ENCODE peak calls at places on chromosomes 4 and X, in nine cellular contexts. P, Y, O, R, A, I, G, T and H are unnamed samples.

GRCh38 chr4:183600189-183600685 is 58.7 kb downstream of the RWDD4 start:
- DNase-seq in Y (peak; percentile 21), R (peak; percentile 6), O (no peak), I (no peak), T (no peak), G (no peak), P (peak; percentile 43), A (no peak), H (peak; percentile 27)

GRCh38 chrX:140765043-140765784 is 55.7 kb downstream of the LINC00632 start:
- DNase-seq in R (peak; percentile 31), G (peak; percentile 62), A (no peak), I (no peak), T (no peak), P (peak; percentile 45), Y (no peak), O (no peak), H (no peak)

GRCh38 chr4:39825741-39826231 is 127.8 kb downstream of the UBE2K start:
- DNase-seq in T (no peak), P (peak; percentile 45), A (no peak), G (peak; percentile 71), R (peak; percentile 43), I (no peak), Y (no peak), O (no peak), H (peak; percentile 22)

GRCh38 chr4:82519072-82519471 is 42.7 kb downstream of the TMEM150C start:
- DNase-seq in P (peak; percentile 24), I (no peak), Y (no peak), G (peak; percentile 37), O (no peak), T (no peak), A (no peak), R (peak; percentile 56), H (peak; percentile 15)

GRCh38 chrX:148380614-148381561 is 119.5 kb upstream of the AFF2 start:
- DNase-seq in P (no peak), R (no peak), O (no peak), Y (peak; percentile 65), G (no peak), T (no peak), I (no peak), A (peak; percentile 2), H (no peak)

GRCh38 chr4:143782521-143782920 is 82.0 kb upstream of the FREM3 start:
- DNase-seq in T (no peak), O (no peak), Y (no peak), P (peak; percentile 3), A (no peak), I (no peak), R (no peak), G (no peak), H (no peak)

GRCh38 chr4:186699881-186700397 is 23.7 kb downstream of the FAT1 start:
- DNase-seq in A (no peak), R (no peak), G (no peak), P (no peak), T (no peak), Y (no peak), O (no peak), I (no peak), H (no peak)

GRCh38 chrX:37349131-37350033 is at the start of gene PRRG1:
- DNase-seq in T (peak; percentile 76), P (peak; percentile 90), R (peak; percentile 67), O (peak; percentile 34), Y (no peak), I (peak; percentile 61), G (peak; percentile 83), A (peak; percentile 78), H (peak; percentile 83)

GRCh38 chr4:153114771-153115321 is 89.4 kb upstream of the TRIM2 start:
- DNase-seq in Y (no peak), O (peak; percentile 46), I (peak; percentile 69), G (peak; percentile 84), T (no peak), R (peak; percentile 78), P (peak; percentile 82), A (peak; percentile 90), H (peak; percentile 72)

GRCh38 chr4:153013202-153013988 is 77.3 kb downstream of the FHDC1 start:
- DNase-seq in O (no peak), T (no peak), I (no peak), R (no peak), Y (no peak), G (no peak), A (no peak), P (peak; percentile 18), H (no peak)

GRCh38 chr4:168836482-168836881 is 173.6 kb downstream of the CBR4 start:
- DNase-seq in Y (no peak), G (no peak), O (no peak), R (no peak), P (no peak), I (no peak), T (no peak), A (no peak), H (no peak)

GRCh38 chr4:187118731-187119130 is 395.1 kb upstream of the FAT1 start:
- DNase-seq in I (no peak), A (no peak), Y (no peak), R (peak; percentile 14), T (no peak), G (peak; percentile 0), O (peak; percentile 31), P (no peak), H (no peak)

GRCh38 chrX:35726176-35726575 is 72.0 kb upstream of the MAGEB16 start:
- DNase-seq in I (no peak), G (peak; percentile 3), T (no peak), P (no peak), O (no peak), Y (peak; percentile 10), R (peak; percentile 1), A (peak; percentile 9), H (peak; percentile 44)

GRCh38 chr4:78622253-78622979 is 70.8 kb downstream of the ANXA3 start:
- DNase-seq in I (no peak), O (no peak), G (peak; percentile 73), Y (no peak), T (no peak), R (peak; percentile 58), P (peak; percentile 82), A (no peak), H (peak; percentile 43)

DNA sequence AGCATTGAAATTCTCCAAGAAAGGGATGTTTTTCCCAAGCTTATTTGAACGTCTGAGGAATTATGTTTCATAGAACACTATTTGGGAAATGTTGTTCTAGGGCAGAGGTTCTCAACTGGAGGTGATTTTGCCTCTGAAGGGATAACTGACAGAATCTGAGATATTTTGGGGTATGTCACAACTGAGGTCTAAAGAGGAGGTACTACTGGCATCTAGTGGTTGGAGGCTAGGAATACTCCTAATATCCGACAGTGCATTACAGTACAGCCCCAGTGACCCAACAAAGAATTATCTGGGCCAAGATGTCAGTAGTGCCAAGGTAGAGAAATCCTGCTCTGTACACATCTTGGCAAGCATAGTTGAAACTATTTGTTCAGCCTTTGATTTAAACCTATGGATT is 6.4 kb downstream of the HSPA4L start:
- DNase-seq in O (no peak), I (peak; percentile 18), P (no peak), G (no peak), Y (no peak), T (no peak), R (no peak), A (peak; percentile 9), H (peak; percentile 18)
- TF ChIP-seq CTCF in O (no peak), I (no peak), P (no peak), G (peak; percentile 7), Y (peak; percentile 58), T (no peak), R (peak; percentile 37), A (peak; percentile 37), H (peak; percentile 36)

GRCh38 chr4:15682790-15683495 is 1.3 kb downstream of the FAM200B start:
- DNase-seq in Y (no peak), O (no peak), I (no peak), T (no peak), A (no peak), P (no peak), R (no peak), G (peak; percentile 17), H (no peak)

GRCh38 chr4:15681067-15681371 is 608 bp upstream of the FAM200B start:
- DNase-seq in P (no peak), G (no peak), T (no peak), I (no peak), Y (no peak), R (no peak), A (no peak), O (no peak), H (no peak)

GRCh38 chr4:15682340-15682725 is 706 bp downstream of the FAM200B start:
- DNase-seq in I (no peak), O (no peak), A (peak; percentile 28), Y (no peak), T (no peak), P (no peak), G (no peak), R (no peak), H (peak; percentile 62)

GRCh38 chr4:15681372-15682339 is at the start of gene FAM200B:
- DNase-seq in T (peak; percentile 99), Y (peak; percentile 99), O (peak; percentile 89), R (peak; percentile 98), P (peak; percentile 99), I (peak; percentile 97), A (peak; percentile 100), G (peak; percentile 97), H (peak; percentile 99)

GRCh38 chr4:15684498-15684897 is 2.9 kb downstream of the FAM200B start:
- DNase-seq in P (no peak), A (no peak), G (no peak), R (no peak), T (no peak), Y (no peak), I (no peak), O (no peak), H (no peak)
- H3K4me3 ChIP-seq in P (no peak overlapping the region), A (no peak overlapping the region), G (no peak overlapping the region), R (no peak overlapping the region), T (no peak overlapping the region), Y (no peak overlapping the region), I (no peak overlapping the region), O (no peak overlapping the region), H (no peak overlapping the region)

DNA sequence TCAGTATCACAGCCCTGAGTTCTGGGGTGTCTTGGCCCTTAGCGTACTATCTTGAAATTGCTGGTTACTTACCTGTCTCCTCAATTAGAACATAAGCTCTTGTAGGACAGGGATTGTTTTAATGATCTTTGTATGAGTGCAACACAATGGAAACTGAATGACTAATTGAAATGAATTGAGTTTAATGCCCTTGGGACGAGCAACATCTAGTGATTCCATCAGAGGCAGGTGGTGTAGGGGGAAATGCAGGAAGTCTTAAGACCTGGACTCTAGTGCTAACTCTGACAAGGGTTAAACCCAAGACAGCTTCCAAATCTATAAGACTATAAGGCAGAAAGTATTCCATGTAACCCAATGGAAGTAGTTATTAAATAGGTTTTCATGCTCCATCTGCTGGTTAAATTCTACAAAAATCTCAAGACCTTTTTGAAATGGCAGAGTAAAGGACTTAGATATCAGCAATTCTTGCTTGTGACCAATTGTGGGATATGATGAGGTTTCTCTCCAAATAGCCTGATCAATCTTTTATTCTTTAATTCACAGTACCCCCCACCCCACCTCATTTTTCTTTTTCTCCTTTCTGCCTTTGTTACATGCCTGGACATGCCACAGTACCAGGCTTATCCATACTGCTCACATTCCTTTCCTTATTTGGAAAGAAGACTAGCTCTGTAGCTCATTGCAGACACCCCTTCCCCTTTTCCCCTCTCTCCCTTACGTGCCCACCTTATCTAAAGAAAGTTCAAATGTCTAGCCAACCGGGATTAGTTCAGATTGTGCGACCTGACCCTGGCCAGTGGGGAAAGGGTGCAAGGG is 340.8 kb downstream of the PAPSS1 start:
- DNase-seq in R (peak; percentile 7), Y (no peak), I (no peak), G (peak; percentile 47), P (peak; percentile 59), A (peak; percentile 29), T (no peak), O (peak; percentile 4), H (peak; percentile 45)
- TF ChIP-seq CTCF in R (no peak), Y (no peak), I (peak; percentile 13), G (peak; percentile 27), P (peak; percentile 19), A (no peak), T (no peak), O (peak; percentile 21), H (peak; percentile 22)

GRCh38 chr4:185656467-185656890 is 121.2 kb upstream of the PDLIM3 start:
- DNase-seq in R (peak; percentile 66), A (peak; percentile 46), I (no peak), Y (no peak), P (peak; percentile 20), O (peak; percentile 17), T (no peak), G (peak; percentile 18), H (peak; percentile 39)
- H3K4me3 ChIP-seq in R (peak overlapping the region; percentile 47), A (peak overlapping the region; percentile 13), I (no peak overlapping the region), Y (no peak overlapping the region), P (no peak overlapping the region), O (no peak overlapping the region), T (peak overlapping the region; percentile 29), G (no peak overlapping the region), H (no peak overlapping the region)